ENCODE peak calls at places on chromosomes 6 and 20, in ten cellular contexts. One of them, this sample, is unnamed. For H3K4me1, the result is how much of the 10 kb centered on the place peaks cover.

GRCh38 chr6:5636210-5637030 is 370.3 kb downstream of the NRN1 start:
- DNase-seq in A549: no peak
- DNase-seq in ascending aorta: no peak
- DNase-seq in prostate gland: no peak
- DNase-seq in stomach: no peak
- DNase-seq in adrenal gland: no peak
- DNase-seq in lower lobe of right lung: no peak
- DNase-seq in GM23338: peak
- DNase-seq in pancreas: no peak
- DNase-seq in cardiac muscle cell: no peak
- DNase-seq in this sample: no peak

GRCh38 chr6:74715362-74716068 is 490.3 kb downstream of the COL12A1 start:
- DNase-seq in A549: no peak
- DNase-seq in ascending aorta: no peak
- DNase-seq in prostate gland: no peak
- DNase-seq in stomach: no peak
- DNase-seq in adrenal gland: no peak
- DNase-seq in lower lobe of right lung: no peak
- DNase-seq in GM23338: no peak
- DNase-seq in pancreas: no peak
- DNase-seq in cardiac muscle cell: no peak
- DNase-seq in this sample: no peak

GRCh38 chr6:44034391-44034861 is 92.8 kb downstream of the MRPL14 start:
- DNase-seq in A549: no peak
- DNase-seq in ascending aorta: no peak
- DNase-seq in prostate gland: no peak
- DNase-seq in stomach: no peak
- DNase-seq in adrenal gland: no peak
- DNase-seq in lower lobe of right lung: peak
- DNase-seq in GM23338: no peak
- DNase-seq in pancreas: no peak
- DNase-seq in cardiac muscle cell: no peak
- DNase-seq in this sample: peak

GRCh38 chr6:168035661-168036616 is 38.5 kb downstream of the KIF25 start:
- DNase-seq in A549: peak
- DNase-seq in ascending aorta: no peak
- DNase-seq in prostate gland: no peak
- DNase-seq in stomach: no peak
- DNase-seq in adrenal gland: no peak
- DNase-seq in lower lobe of right lung: peak
- DNase-seq in GM23338: no peak
- DNase-seq in pancreas: no peak
- DNase-seq in cardiac muscle cell: no peak
- DNase-seq in this sample: no peak

GRCh38 chr20:49982346-49983122 is at the start of gene SNAI1:
- DNase-seq in A549: peak
- DNase-seq in ascending aorta: peak
- DNase-seq in prostate gland: peak
- DNase-seq in stomach: peak
- DNase-seq in adrenal gland: peak
- DNase-seq in lower lobe of right lung: peak
- DNase-seq in GM23338: peak
- DNase-seq in pancreas: peak
- DNase-seq in cardiac muscle cell: peak
- DNase-seq in this sample: peak

GRCh38 chr6:145814501-145815350 is at the start of gene FBXO30:
- DNase-seq in A549: peak
- DNase-seq in ascending aorta: peak
- DNase-seq in prostate gland: peak
- DNase-seq in stomach: peak
- DNase-seq in adrenal gland: peak
- DNase-seq in lower lobe of right lung: peak
- DNase-seq in GM23338: peak
- DNase-seq in pancreas: peak
- DNase-seq in cardiac muscle cell: peak
- DNase-seq in this sample: peak

GRCh38 chr6:6635291-6635690 is 46.8 kb downstream of the LY86 start:
- DNase-seq in A549: no peak
- DNase-seq in ascending aorta: no peak
- DNase-seq in prostate gland: no peak
- DNase-seq in stomach: no peak
- DNase-seq in adrenal gland: no peak
- DNase-seq in lower lobe of right lung: no peak
- DNase-seq in GM23338: no peak
- DNase-seq in pancreas: no peak
- DNase-seq in cardiac muscle cell: no peak
- DNase-seq in this sample: no peak

GRCh38 chr6:78953798-78954197 is 86.4 kb downstream of the IRAK1BP1 start:
- DNase-seq in A549: no peak
- DNase-seq in ascending aorta: no peak
- DNase-seq in prostate gland: no peak
- DNase-seq in stomach: no peak
- DNase-seq in adrenal gland: no peak
- DNase-seq in lower lobe of right lung: no peak
- DNase-seq in GM23338: no peak
- DNase-seq in pancreas: no peak
- DNase-seq in cardiac muscle cell: no peak
- DNase-seq in this sample: no peak

GRCh38 chr6:127185410-127185809 is 66.9 kb downstream of the RSPO3 start:
- DNase-seq in A549: no peak
- DNase-seq in ascending aorta: no peak
- DNase-seq in prostate gland: no peak
- DNase-seq in stomach: no peak
- DNase-seq in adrenal gland: no peak
- DNase-seq in lower lobe of right lung: no peak
- DNase-seq in GM23338: no peak
- DNase-seq in pancreas: no peak
- DNase-seq in cardiac muscle cell: no peak
- DNase-seq in this sample: no peak

GRCh38 chr6:127190552-127190951 is 72.1 kb downstream of the RSPO3 start:
- DNase-seq in A549: peak
- DNase-seq in ascending aorta: no peak
- DNase-seq in prostate gland: no peak
- DNase-seq in stomach: no peak
- DNase-seq in adrenal gland: no peak
- DNase-seq in lower lobe of right lung: no peak
- DNase-seq in GM23338: peak
- DNase-seq in pancreas: no peak
- DNase-seq in cardiac muscle cell: peak
- DNase-seq in this sample: no peak

GRCh38 chr6:127182501-127182900 is 64.0 kb downstream of the RSPO3 start:
- DNase-seq in A549: no peak
- DNase-seq in ascending aorta: no peak
- DNase-seq in prostate gland: no peak
- DNase-seq in stomach: no peak
- DNase-seq in adrenal gland: no peak
- DNase-seq in lower lobe of right lung: no peak
- DNase-seq in GM23338: no peak
- DNase-seq in pancreas: no peak
- DNase-seq in cardiac muscle cell: no peak
- DNase-seq in this sample: no peak

GRCh38 chr6:127188752-127189151 is 70.3 kb downstream of the RSPO3 start:
- DNase-seq in A549: no peak
- DNase-seq in ascending aorta: no peak
- DNase-seq in prostate gland: no peak
- DNase-seq in stomach: no peak
- DNase-seq in adrenal gland: no peak
- DNase-seq in lower lobe of right lung: no peak
- DNase-seq in GM23338: no peak
- DNase-seq in pancreas: no peak
- DNase-seq in cardiac muscle cell: no peak
- DNase-seq in this sample: no peak

DNA sequence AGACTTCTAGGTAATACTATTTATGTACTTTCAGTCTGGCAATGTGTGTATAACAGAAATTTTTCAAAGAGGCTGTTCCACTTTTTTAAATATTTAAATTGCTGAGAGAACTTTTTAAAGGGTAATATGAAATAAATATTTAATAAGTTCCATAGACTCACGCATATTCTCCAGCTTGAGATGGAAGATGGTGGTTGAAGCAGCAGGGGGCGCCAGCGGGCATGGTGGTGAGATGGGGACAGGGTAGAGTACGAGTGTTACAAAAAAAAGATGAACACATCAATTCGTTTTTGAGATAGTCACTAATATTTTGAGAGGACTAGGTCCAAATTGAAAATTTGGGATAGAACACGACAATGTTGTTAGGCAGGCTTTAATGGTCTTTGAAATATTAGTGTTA is 68.4 kb downstream of the RSPO3 start:
- DNase-seq in A549: peak
- DNase-seq in ascending aorta: peak
- DNase-seq in prostate gland: no peak
- DNase-seq in stomach: peak
- DNase-seq in adrenal gland: peak
- DNase-seq in lower lobe of right lung: peak
- DNase-seq in GM23338: peak
- DNase-seq in pancreas: peak
- DNase-seq in cardiac muscle cell: peak
- DNase-seq in this sample: peak
- TF ChIP-seq CTCF in A549: peak
- TF ChIP-seq CTCF in ascending aorta: no peak
- TF ChIP-seq CTCF in prostate gland: no peak
- TF ChIP-seq CTCF in stomach: no peak
- TF ChIP-seq CTCF in adrenal gland: peak
- TF ChIP-seq CTCF in lower lobe of right lung: peak
- TF ChIP-seq CTCF in GM23338: peak
- TF ChIP-seq CTCF in pancreas: no peak
- TF ChIP-seq CTCF in cardiac muscle cell: peak
- TF ChIP-seq CTCF in this sample: peak

GRCh38 chr6:15656145-15656544 is 6.7 kb downstream of the DTNBP1 start:
- DNase-seq in A549: no peak
- DNase-seq in ascending aorta: no peak
- DNase-seq in prostate gland: no peak
- DNase-seq in stomach: no peak
- DNase-seq in adrenal gland: no peak
- DNase-seq in lower lobe of right lung: no peak
- DNase-seq in GM23338: no peak
- DNase-seq in pancreas: no peak
- DNase-seq in cardiac muscle cell: no peak
- DNase-seq in this sample: no peak
- H3K4me1 ChIP-seq in A549: under half
- H3K4me1 ChIP-seq in ascending aorta: under half
- H3K4me1 ChIP-seq in prostate gland: under half
- H3K4me1 ChIP-seq in stomach: under half
- H3K4me1 ChIP-seq in adrenal gland: under half
- H3K4me1 ChIP-seq in lower lobe of right lung: under half
- H3K4me1 ChIP-seq in GM23338: under half
- H3K4me1 ChIP-seq in pancreas: under half
- H3K4me1 ChIP-seq in cardiac muscle cell: under half
- H3K4me1 ChIP-seq in this sample: under half

DNA sequence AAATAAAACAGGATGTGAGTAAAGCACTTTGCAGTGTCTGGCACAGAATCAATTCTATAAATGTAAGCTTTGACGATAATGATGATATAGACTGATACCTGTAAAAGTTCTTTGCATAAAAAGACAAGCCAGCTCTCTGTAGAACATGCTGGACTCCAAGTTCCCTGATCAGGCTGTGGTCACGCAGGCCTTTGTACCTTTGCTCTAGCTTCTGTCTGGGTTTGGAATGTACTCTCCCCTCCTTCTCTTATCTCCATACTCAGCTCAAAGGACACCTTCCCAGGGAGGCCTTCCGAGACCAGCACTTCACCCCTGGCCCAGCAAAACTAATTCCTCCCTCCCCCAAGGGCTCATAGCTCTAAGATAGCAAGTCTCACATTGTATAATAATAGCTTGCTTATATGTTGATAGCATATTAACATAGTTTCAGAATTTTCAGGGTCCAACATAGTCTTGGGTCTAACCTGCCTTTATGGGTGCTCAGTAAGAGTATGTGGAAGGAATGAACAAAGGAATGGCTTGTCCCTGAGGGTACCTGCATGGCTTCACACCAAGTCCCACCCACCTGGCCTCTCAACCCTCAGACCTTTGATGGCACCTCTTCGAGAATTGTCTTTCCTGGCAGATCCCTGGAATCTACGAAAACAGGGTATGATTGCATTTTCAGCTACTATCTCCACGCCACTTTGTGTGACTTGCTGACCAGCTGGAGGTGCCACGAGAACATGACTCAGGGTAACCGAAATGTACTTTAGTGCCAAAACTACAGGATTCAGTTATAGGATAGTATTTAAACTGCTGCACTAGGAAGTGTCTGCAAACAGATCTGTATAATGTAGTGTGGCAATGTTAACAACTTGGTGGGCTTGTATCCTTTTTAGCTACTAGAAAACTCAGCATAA is 41.7 kb upstream of the PIM1 start:
- DNase-seq in A549: no peak
- DNase-seq in ascending aorta: no peak
- DNase-seq in prostate gland: no peak
- DNase-seq in stomach: peak
- DNase-seq in adrenal gland: no peak
- DNase-seq in lower lobe of right lung: no peak
- DNase-seq in GM23338: peak
- DNase-seq in pancreas: no peak
- DNase-seq in cardiac muscle cell: peak
- DNase-seq in this sample: no peak
- TF ChIP-seq CTCF in A549: no peak
- TF ChIP-seq CTCF in ascending aorta: no peak
- TF ChIP-seq CTCF in prostate gland: no peak
- TF ChIP-seq CTCF in stomach: no peak
- TF ChIP-seq CTCF in adrenal gland: no peak
- TF ChIP-seq CTCF in lower lobe of right lung: no peak
- TF ChIP-seq CTCF in GM23338: no peak
- TF ChIP-seq CTCF in pancreas: no peak
- TF ChIP-seq CTCF in cardiac muscle cell: no peak
- TF ChIP-seq CTCF in this sample: no peak

GRCh38 chr6:3353939-3354338 is 95.2 kb downstream of the PSMG4 start:
- DNase-seq in A549: no peak
- DNase-seq in ascending aorta: no peak
- DNase-seq in prostate gland: no peak
- DNase-seq in stomach: no peak
- DNase-seq in adrenal gland: no peak
- DNase-seq in lower lobe of right lung: no peak
- DNase-seq in GM23338: no peak
- DNase-seq in pancreas: no peak
- DNase-seq in cardiac muscle cell: no peak
- DNase-seq in this sample: no peak

GRCh38 chr6:3353504-3353903 is 94.8 kb downstream of the PSMG4 start:
- DNase-seq in A549: no peak
- DNase-seq in ascending aorta: no peak
- DNase-seq in prostate gland: no peak
- DNase-seq in stomach: no peak
- DNase-seq in adrenal gland: no peak
- DNase-seq in lower lobe of right lung: no peak
- DNase-seq in GM23338: no peak
- DNase-seq in pancreas: no peak
- DNase-seq in cardiac muscle cell: no peak
- DNase-seq in this sample: no peak

GRCh38 chr6:3351105-3351676 is 92.4 kb downstream of the PSMG4 start:
- DNase-seq in A549: no peak
- DNase-seq in ascending aorta: no peak
- DNase-seq in prostate gland: peak
- DNase-seq in stomach: no peak
- DNase-seq in adrenal gland: no peak
- DNase-seq in lower lobe of right lung: no peak
- DNase-seq in GM23338: no peak
- DNase-seq in pancreas: no peak
- DNase-seq in cardiac muscle cell: peak
- DNase-seq in this sample: no peak

GRCh38 chr6:3351837-3352524 is 93.2 kb downstream of the PSMG4 start:
- DNase-seq in A549: no peak
- DNase-seq in ascending aorta: no peak
- DNase-seq in prostate gland: no peak
- DNase-seq in stomach: no peak
- DNase-seq in adrenal gland: no peak
- DNase-seq in lower lobe of right lung: no peak
- DNase-seq in GM23338: no peak
- DNase-seq in pancreas: no peak
- DNase-seq in cardiac muscle cell: no peak
- DNase-seq in this sample: no peak

GRCh38 chr6:3352678-3353077 is 93.9 kb downstream of the PSMG4 start:
- DNase-seq in A549: no peak
- DNase-seq in ascending aorta: no peak
- DNase-seq in prostate gland: no peak
- DNase-seq in stomach: no peak
- DNase-seq in adrenal gland: no peak
- DNase-seq in lower lobe of right lung: no peak
- DNase-seq in GM23338: no peak
- DNase-seq in pancreas: no peak
- DNase-seq in cardiac muscle cell: no peak
- DNase-seq in this sample: no peak
- H3K4me1 ChIP-seq in A549: under half
- H3K4me1 ChIP-seq in ascending aorta: under half
- H3K4me1 ChIP-seq in prostate gland: under half
- H3K4me1 ChIP-seq in stomach: half or more
- H3K4me1 ChIP-seq in adrenal gland: under half
- H3K4me1 ChIP-seq in lower lobe of right lung: under half
- H3K4me1 ChIP-seq in GM23338: under half
- H3K4me1 ChIP-seq in pancreas: half or more
- H3K4me1 ChIP-seq in cardiac muscle cell: under half
- H3K4me1 ChIP-seq in this sample: under half

This sample was measured in upper lobe of right lung.